ENCODE peak calls at places on chromosomes 16 and 17, in nine cellular contexts. Q is ovary, P is esophagus muscularis mucosa, N is cardiac fibroblast, V is MM.1S, Z is psoas muscle, H is left ventricle myocardium inferior, K is choroid plexus epithelial cell, A is PC-9. G is an unnamed sample.
A peak's percentile ranks its signal among the peaks of the same experiment; 100 is the strongest.

GRCh38 chr17:29905879-29906167 is 24.2 kb downstream of the SSH2 start:
- DNase-seq in Q (no peak), H (no peak), N (no peak), A (no peak), Z (no peak), K (no peak), P (no peak), V (no peak), G (no peak)

GRCh38 chr16:67150833-67151396 is at the start of gene B3GNT9:
- DNase-seq in Z (peak; percentile 78), V (peak; percentile 72), H (peak; percentile 82), K (peak; percentile 79), A (no peak), P (no peak), N (peak; percentile 80), Q (peak; percentile 90), G (peak; percentile 80)

GRCh38 chr16:78742501-78743283 is 643.2 kb downstream of the WWOX start:
- DNase-seq in H (no peak), Z (peak; percentile 56), V (peak; percentile 76), A (no peak), Q (no peak), P (no peak), N (no peak), K (no peak), G (no peak)

GRCh38 chr17:41907633-41908539 is 10.9 kb downstream of the ACLY start:
- DNase-seq in K (peak; percentile 74), N (no peak), H (no peak), Q (no peak), P (no peak), Z (no peak), V (no peak), A (no peak), G (no peak)

GRCh38 chr16:17101646-17102045 is 369.1 kb downstream of the XYLT1 start:
- DNase-seq in Z (no peak), N (no peak), P (no peak), V (no peak), Q (no peak), H (no peak), K (no peak), A (no peak), G (no peak)

GRCh38 chr16:88330971-88331890 is 51.5 kb upstream of the ZNF469 start:
- DNase-seq in Q (no peak), P (no peak), Z (no peak), N (no peak), A (no peak), V (no peak), H (no peak), K (no peak), G (no peak)

GRCh38 chr16:19524866-19525723 is 1.4 kb downstream of the CCP110 start:
- DNase-seq in P (no peak), K (no peak), Z (no peak), A (no peak), N (no peak), V (peak; percentile 12), Q (no peak), H (no peak), G (peak; percentile 16)

GRCh38 chr17:47315451-47316266 is 8.1 kb upstream of the EFCAB13 start:
- DNase-seq in Q (no peak), P (peak; percentile 42), Z (no peak), K (peak; percentile 96), H (no peak), A (peak; percentile 87), V (peak; percentile 65), N (peak; percentile 89), G (peak; percentile 90)

GRCh38 chr17:7025240-7025639 is 2.4 kb downstream of the BCL6B start:
- DNase-seq in Q (no peak), A (no peak), N (no peak), P (no peak), H (no peak), V (no peak), K (no peak), Z (no peak), G (no peak)

GRCh38 chr17:1762233-1762905 is 509 bp downstream of the SERPINF1 start:
- DNase-seq in P (no peak), H (peak; percentile 61), Q (peak; percentile 78), V (no peak), K (peak; percentile 53), A (no peak), Z (peak; percentile 86), N (peak; percentile 72), G (peak; percentile 84)

GRCh38 chr17:4365628-4366311 is 705 bp downstream of the UBE2G1 start:
- DNase-seq in V (peak; percentile 29), P (no peak), Z (peak; percentile 74), A (no peak), Q (peak; percentile 68), H (peak; percentile 37), K (no peak), N (peak; percentile 6), G (no peak)

GRCh38 chr17:40251576-40251975 is 32.5 kb downstream of the WIPF2 start:
- DNase-seq in N (peak; percentile 85), Q (no peak), K (peak; percentile 75), P (no peak), Z (no peak), H (no peak), V (no peak), A (peak; percentile 62), G (peak; percentile 82)

GRCh38 chr17:57262557-57262956 is 6.2 kb downstream of the MSI2 start:
- DNase-seq in P (no peak), V (no peak), H (no peak), Q (no peak), K (no peak), Z (no peak), N (no peak), A (no peak), G (no peak)

GRCh38 chr17:58318627-58319180 is 9.9 kb downstream of the TSPOAP1 start:
- DNase-seq in Q (no peak), V (no peak), K (no peak), Z (no peak), P (no peak), H (no peak), N (no peak), A (no peak), G (no peak)

GRCh38 chr17:40560592-40561293 is 4.5 kb downstream of the CCR7 start:
- DNase-seq in V (peak; percentile 89), Q (peak; percentile 45), Z (peak; percentile 51), N (peak; percentile 66), P (peak; percentile 88), H (no peak), K (peak; percentile 95), A (no peak), G (no peak)

GRCh38 chr16:64780445-64780844 is 341.4 kb downstream of the CDH11 start:
- DNase-seq in H (no peak), Z (no peak), K (no peak), A (no peak), P (no peak), Q (no peak), V (no peak), N (no peak), G (no peak)

GRCh38 chr16:51900221-51900780 is 646.6 kb downstream of the TOX3 start:
- DNase-seq in H (no peak), N (no peak), Q (no peak), V (no peak), Z (no peak), K (no peak), P (no peak), A (no peak), G (no peak)

GRCh38 chr16:71555230-71555891 is 21.5 kb downstream of the TAT start:
- DNase-seq in N (peak; percentile 8), P (no peak), A (peak; percentile 48), V (no peak), Z (no peak), K (no peak), Q (no peak), H (no peak), G (no peak)

GRCh38 chr17:17183744-17184143 is 22.4 kb downstream of the PLD6 start:
- DNase-seq in N (no peak), H (no peak), P (no peak), V (no peak), Z (no peak), K (no peak), A (no peak), Q (no peak), G (no peak)

GRCh38 chr17:79991140-79991923 is 44.3 kb downstream of the TBC1D16 start:
- DNase-seq in K (peak; percentile 82), H (peak; percentile 83), A (peak; percentile 48), Q (peak; percentile 92), Z (peak; percentile 87), P (peak; percentile 95), V (peak; percentile 61), N (peak; percentile 81), G (peak; percentile 74)
- TF ChIP-seq CTCF in K (peak; percentile 69), H (peak; percentile 71), A (peak; percentile 41), Q (peak; percentile 56), Z (peak; percentile 50), P (no peak), V (peak; percentile 29), N (peak; percentile 57), G (peak; percentile 70)

GRCh38 chr16:27174007-27174406 is 29.3 kb upstream of the KDM8 start:
- DNase-seq in A (no peak), H (no peak), V (peak; percentile 53), N (no peak), K (no peak), Q (no peak), Z (no peak), P (no peak), G (no peak)
- H3K4me3 ChIP-seq in A (no peak overlapping the region), H (no peak overlapping the region), V (no peak overlapping the region), N (no peak overlapping the region), K (no peak overlapping the region), Q (no peak overlapping the region), Z (no peak overlapping the region), P (no peak overlapping the region), G (no peak overlapping the region)

GRCh38 chr17:77847211-77848085 is 111.1 kb upstream of the TNRC6C start:
- DNase-seq in A (no peak), H (peak; percentile 8), K (no peak), N (no peak), Z (peak; percentile 49), Q (no peak), V (no peak), P (no peak), G (no peak)
- TF ChIP-seq CTCF in A (no peak), H (no peak), K (no peak), N (no peak), Z (no peak), Q (no peak), V (no peak), P (no peak), G (no peak)

GRCh38 chr16:4371481-4372314 is at the start of gene VASN:
- DNase-seq in N (peak; percentile 89), V (no peak), P (no peak), A (peak; percentile 59), K (peak; percentile 76), Z (peak; percentile 89), H (peak; percentile 83), Q (peak; percentile 95), G (peak; percentile 80)

GRCh38 chr16:4370570-4371480 is 823 bp upstream of the VASN start:
- DNase-seq in H (peak; percentile 75), N (peak; percentile 98), Z (peak; percentile 85), K (peak; percentile 84), A (no peak), P (no peak), Q (peak; percentile 94), V (no peak), G (peak; percentile 94)

GRCh38 chr16:4372578-4373355 is 1.1 kb downstream of the VASN start:
- DNase-seq in K (no peak), H (peak; percentile 30), A (peak; percentile 39), Q (peak; percentile 63), Z (no peak), V (no peak), N (peak; percentile 59), P (no peak), G (no peak)

GRCh38 chr16:4373356-4373908 is 1.8 kb downstream of the VASN start:
- DNase-seq in Z (no peak), N (no peak), P (no peak), H (peak; percentile 18), K (no peak), A (no peak), V (no peak), Q (peak; percentile 71), G (no peak)

GRCh38 chr16:4372315-4372577 is 598 bp downstream of the VASN start:
- DNase-seq in Q (no peak), P (no peak), Z (no peak), V (no peak), H (no peak), K (no peak), N (no peak), A (no peak), G (no peak)
- H3K4me3 ChIP-seq in Q (peak overlapping the region; percentile 78), P (peak overlapping the region; percentile 72), Z (peak overlapping the region; percentile 67), V (no peak overlapping the region), H (peak overlapping the region; percentile 75), K (peak overlapping the region; percentile 80), N (peak overlapping the region; percentile 87), A (peak overlapping the region; percentile 61), G (peak overlapping the region; percentile 97)

G was measured in fibroblast of the aortic adventitia.